ENCODE peak calls at places on chromosomes 16 and 17, in five cellular contexts. V is stomach, Y is H1, Q is right lobe of liver, D is tibial nerve. L is an unnamed sample.

GRCh38 chr17:10278218-10278617 is 79.8 kb upstream of the GAS7 start:
- DNase-seq in V (no peak), Y (no peak), Q (no peak), D (no peak), L (no peak)

GRCh38 chr17:77521076-77521475 is 380.3 kb downstream of the SEC14L1 start:
- DNase-seq in V (no peak), Y (no peak), Q (no peak), D (no peak), L (no peak)

GRCh38 chr16:2037631-2038358 is 9.8 kb downstream of the NTHL1 start:
- DNase-seq in V (no peak), Y (no peak), Q (no peak), D (no peak), L (no peak)

GRCh38 chr17:22161376-22161775 is 469.1 kb downstream of the KCNJ18 start:
- DNase-seq in V (no peak), Y (no peak), Q (no peak), D (no peak), L (no peak)

GRCh38 chr16:27365142-27366089 is 36.6 kb upstream of the IL21R start:
- DNase-seq in V (no peak), Y (no peak), Q (no peak), D (no peak), L (no peak)

GRCh38 chr16:885391-885790 is 84.9 kb upstream of the GNG13 start:
- DNase-seq in V (no peak), Y (no peak), Q (no peak), D (no peak), L (no peak)

GRCh38 chr16:3511286-3512180 is 10.7 kb downstream of the CLUAP1 start:
- DNase-seq in V (no peak), Y (no peak), Q (no peak), D (no peak), L (no peak)

GRCh38 chr17:39652635-39653315 is 12.4 kb upstream of the TCAP start:
- DNase-seq in V (no peak), Y (no peak), Q (no peak), D (no peak), L (no peak)

GRCh38 chr17:72034000-72034399 is 86.8 kb upstream of the SOX9 start:
- DNase-seq in V (no peak), Y (no peak), Q (no peak), D (no peak), L (no peak)

GRCh38 chr16:19809121-19809635 is 75.5 kb downstream of the GPRC5B start:
- DNase-seq in V (peak), Y (no peak), Q (no peak), D (no peak), L (no peak)

GRCh38 chr16:9054460-9054859 is 37.0 kb upstream of the HAPSTR1 start:
- DNase-seq in V (no peak), Y (no peak), Q (no peak), D (no peak), L (no peak)

GRCh38 chr16:8958344-8958808 is 5.3 kb downstream of the USP7 start:
- DNase-seq in V (no peak), Y (no peak), Q (no peak), D (no peak), L (no peak)

GRCh38 chr17:17849147-17849820 is 12.5 kb upstream of the SREBF1 start:
- DNase-seq in V (peak), Y (no peak), Q (no peak), D (peak), L (peak)

GRCh38 chr17:10745231-10745630 is 15.4 kb upstream of the TMEM220 start:
- DNase-seq in V (no peak), Y (no peak), Q (no peak), D (no peak), L (peak)

GRCh38 chr17:5826384-5826783 is 242.1 kb upstream of the NLRP1 start:
- DNase-seq in V (no peak), Y (no peak), Q (no peak), D (no peak), L (no peak)

GRCh38 chr16:70437017-70437581 is 1.8 kb downstream of the ST3GAL2 start:
- DNase-seq in V (no peak), Y (peak), Q (no peak), D (no peak), L (no peak)

GRCh38 chr16:31109622-31110021 is 1.4 kb downstream of the BCKDK start:
- DNase-seq in V (no peak), Y (no peak), Q (no peak), D (no peak), L (no peak)

GRCh38 chr17:19410875-19411291 is at the start of gene RNF112:
- DNase-seq in V (no peak), Y (no peak), Q (no peak), D (no peak), L (peak)

GRCh38 chr16:30054451-30054850 is 11.1 kb upstream of the ALDOA start:
- DNase-seq in V (no peak), Y (no peak), Q (no peak), D (no peak), L (no peak)

GRCh38 chr16:73232555-73233422 is 184.9 kb upstream of the ZFHX3 start:
- DNase-seq in V (no peak), Y (no peak), Q (no peak), D (no peak), L (no peak)

GRCh38 chr16:88347656-88348376 is 34.9 kb upstream of the ZNF469 start:
- DNase-seq in V (no peak), Y (no peak), Q (no peak), D (no peak), L (no peak)

GRCh38 chr17:29004081-29004692 is 1.6 kb downstream of the SEZ6 start:
- DNase-seq in V (no peak), Y (no peak), Q (no peak), D (no peak), L (no peak)

GRCh38 chr16:70678121-70678897 is 7.5 kb downstream of the MTSS2 start:
- DNase-seq in V (no peak), Y (no peak), Q (no peak), D (no peak), L (no peak)

GRCh38 chr16:3536271-3536671 is 35.5 kb downstream of the CLUAP1 start:
- DNase-seq in V (no peak), Y (no peak), Q (no peak), D (no peak), L (no peak)

GRCh38 chr16:86823895-86824671 is 245.7 kb downstream of the FOXL1 start:
- DNase-seq in V (no peak), Y (no peak), Q (no peak), D (no peak), L (peak)

GRCh38 chr17:76540381-76541300 is 797 bp downstream of the PRCD start:
- DNase-seq in V (peak), Y (peak), Q (peak), D (peak), L (peak)

GRCh38 chr16:31071861-31072260 is 2.2 kb downstream of the ZNF668 start:
- DNase-seq in V (no peak), Y (no peak), Q (no peak), D (no peak), L (no peak)

GRCh38 chr17:43784068-43784467 is 3.8 kb downstream of the CFAP97D1 start:
- DNase-seq in V (no peak), Y (no peak), Q (no peak), D (no peak), L (no peak)

GRCh38 chr16:87487361-87487924 is 5.4 kb downstream of the ZCCHC14 start:
- DNase-seq in V (peak), Y (peak), Q (peak), D (no peak), L (peak)

GRCh38 chr17:39230361-39230760 is 4.6 kb upstream of the STAC2 start:
- DNase-seq in V (no peak), Y (no peak), Q (no peak), D (no peak), L (no peak)

GRCh38 chr17:74757502-74757901 is 9.1 kb downstream of the NHERF1 start:
- DNase-seq in V (peak), Y (no peak), Q (no peak), D (no peak), L (no peak)

GRCh38 chr17:44376124-44376523 is 12.5 kb upstream of the FAM171A2 start:
- DNase-seq in V (no peak), Y (peak), Q (peak), D (no peak), L (no peak)

DNA sequence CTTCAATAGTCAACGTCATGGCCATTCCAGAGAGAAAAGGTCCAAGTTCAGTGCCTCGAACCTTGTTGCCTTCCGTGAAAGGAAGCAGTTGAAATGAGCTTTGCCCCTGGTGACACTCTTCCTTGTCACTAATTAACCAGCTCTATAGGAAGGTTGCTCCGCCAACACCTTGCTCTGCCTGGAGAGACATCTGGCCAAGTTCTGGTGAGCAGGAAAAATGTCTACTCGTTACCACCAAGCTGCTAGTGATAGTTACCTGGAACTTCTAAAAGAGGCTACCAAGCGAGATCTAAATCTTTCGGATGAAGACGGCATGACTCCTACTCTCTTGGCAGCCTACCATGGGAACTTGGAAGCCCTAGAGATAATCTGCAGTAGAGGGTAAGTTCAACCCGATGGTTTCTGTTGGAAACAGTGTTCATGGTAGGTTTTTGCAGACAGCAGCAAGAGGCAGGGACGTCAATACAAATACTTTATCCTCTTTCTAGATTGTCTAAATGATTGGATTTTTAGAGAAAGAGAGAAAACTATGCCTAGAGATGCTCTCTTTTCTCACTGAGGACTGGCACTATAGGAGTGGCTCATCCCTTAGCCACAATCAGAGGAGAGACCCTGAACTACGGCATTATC is at the start of gene ANKS4B:
- DNase-seq in V (peak), Y (peak), Q (peak), D (no peak), L (no peak)
- TF ChIP-seq POLR2A in V (no peak), Y (no peak), Q (peak), D (no peak), L (no peak)

GRCh38 chr17:48561894-48562810 is 16.0 kb downstream of the HOXB4 start:
- DNase-seq in V (no peak), Y (no peak), Q (no peak), D (no peak), L (no peak)
- TF ChIP-seq CTCF in V (peak), Y (peak), Q (no peak), D (peak), L (no peak)

GRCh38 chr17:69175262-69175811 is 33.6 kb upstream of the ABCA6 start:
- DNase-seq in V (no peak), Y (no peak), Q (no peak), D (no peak), L (no peak)
- H3K4me3 ChIP-seq in V (no peak), Y (no peak), Q (no peak), D (no peak), L (no peak)

GRCh38 chr17:7025240-7025639 is 2.4 kb downstream of the BCL6B start:
- DNase-seq in V (no peak), Y (no peak), Q (no peak), D (no peak), L (no peak)

GRCh38 chr17:7024402-7024785 is 1.5 kb downstream of the BCL6B start:
- DNase-seq in V (no peak), Y (no peak), Q (no peak), D (no peak), L (peak)

GRCh38 chr17:7027335-7027734 is 4.5 kb downstream of the BCL6B start:
- DNase-seq in V (no peak), Y (no peak), Q (no peak), D (no peak), L (no peak)

GRCh38 chr17:7029096-7029495 is 6.2 kb downstream of the BCL6B start:
- DNase-seq in V (no peak), Y (no peak), Q (no peak), D (no peak), L (no peak)

DNA sequence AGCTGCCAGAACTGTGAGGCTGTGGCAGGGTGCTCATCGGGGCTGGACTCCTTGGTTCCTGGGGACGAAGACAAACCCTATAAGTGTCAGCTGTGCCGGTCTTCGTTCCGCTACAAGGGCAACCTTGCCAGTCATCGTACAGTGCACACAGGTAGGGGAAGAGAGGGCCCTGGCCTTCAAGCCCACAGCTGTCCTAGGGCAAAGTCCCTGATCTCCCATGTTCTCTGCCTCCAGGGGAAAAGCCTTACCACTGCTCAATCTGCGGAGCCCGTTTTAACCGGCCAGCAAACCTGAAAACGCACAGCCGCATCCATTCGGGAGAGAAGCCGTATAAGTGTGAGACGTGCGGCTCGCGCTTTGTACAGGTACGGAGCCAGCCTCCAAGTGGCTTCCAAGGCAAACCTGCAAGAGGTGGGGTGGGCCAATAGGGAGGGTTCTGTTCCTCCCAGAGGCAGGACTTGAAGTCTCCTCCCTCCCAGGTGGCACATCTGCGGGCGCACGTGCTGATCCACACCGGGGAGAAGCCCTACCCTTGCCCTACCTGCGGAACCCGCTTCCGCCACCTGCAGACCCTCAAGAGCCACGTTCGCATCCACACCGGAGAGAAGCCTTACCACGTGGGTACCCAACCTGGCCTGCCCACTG is 3.7 kb downstream of the BCL6B start:
- DNase-seq in V (no peak), Y (no peak), Q (no peak), D (no peak), L (no peak)
- TF ChIP-seq POLR2A in V (no peak), Y (no peak), Q (no peak), D (no peak), L (no peak)

GRCh38 chr17:781920-782731 is at the start of the genes GLOD4 and MRM3:
- DNase-seq in V (peak), Y (peak), Q (peak), D (peak), L (peak)
- TF ChIP-seq CTCF in V (no peak), Y (no peak), Q (peak), D (no peak), L (no peak)

GRCh38 chr16:67155305-67156145 is 4.2 kb downstream of the TRADD start:
- DNase-seq in V (peak), Y (peak), Q (peak), D (peak), L (no peak)
- H3K4me3 ChIP-seq in V (peak), Y (no peak), Q (no peak), D (no peak), L (no peak)

GRCh38 chr17:80096531-80097306 is 4.7 kb upstream of the GAA start:
- DNase-seq in V (no peak), Y (peak), Q (no peak), D (no peak), L (no peak)

GRCh38 chr17:80092959-80093358 is 8.4 kb upstream of the GAA start:
- DNase-seq in V (no peak), Y (no peak), Q (no peak), D (no peak), L (no peak)

GRCh38 chr17:80095844-80096475 is 5.4 kb upstream of the GAA start:
- DNase-seq in V (no peak), Y (peak), Q (peak), D (no peak), L (peak)

GRCh38 chr17:80097307-80097630 is 4.1 kb upstream of the GAA start:
- DNase-seq in V (no peak), Y (no peak), Q (no peak), D (no peak), L (peak)

DNA sequence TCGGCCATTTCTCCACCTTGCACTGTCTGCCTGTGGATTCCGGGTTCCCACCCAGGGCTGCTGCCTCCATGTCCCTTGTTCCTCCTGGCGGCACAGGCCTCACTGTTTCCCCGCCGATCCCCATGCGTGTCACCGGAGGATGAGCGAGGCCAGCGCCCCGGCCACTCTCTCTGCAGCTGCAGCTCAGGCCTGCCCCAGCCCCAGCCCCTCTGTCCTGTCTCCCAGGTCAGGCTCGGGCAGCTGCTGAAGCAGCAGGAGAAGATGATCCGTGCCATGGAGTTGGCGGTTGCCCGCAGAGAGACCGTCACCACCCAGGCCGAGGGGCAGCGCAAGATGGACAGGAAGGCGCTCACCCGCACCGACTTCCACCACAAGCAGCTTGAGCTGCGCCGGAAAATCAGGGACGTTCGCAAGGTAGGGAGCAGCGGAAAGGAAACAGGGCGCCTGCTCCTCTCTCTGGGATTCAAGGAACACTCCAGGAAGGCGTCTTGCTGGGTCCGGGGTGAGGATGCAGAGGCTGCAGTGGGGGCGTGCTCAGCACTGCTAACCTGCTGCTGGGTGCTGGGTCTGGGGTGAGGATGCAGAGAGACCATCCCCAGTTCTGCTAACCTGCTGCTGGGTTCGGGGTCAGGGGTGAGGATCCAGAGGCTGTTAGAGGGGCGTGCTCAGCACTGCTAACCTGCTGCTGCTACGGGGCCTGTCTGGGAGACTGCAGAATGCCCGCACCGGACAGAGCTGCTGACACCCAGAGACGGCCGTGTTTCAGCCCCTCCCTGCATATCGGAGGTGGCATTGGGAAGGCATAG is 6.1 kb upstream of the GAA start:
- DNase-seq in V (no peak), Y (peak), Q (peak), D (no peak), L (peak)
- TF ChIP-seq POLR2A in V (no peak), Y (no peak), Q (no peak), D (no peak), L (no peak)

DNA sequence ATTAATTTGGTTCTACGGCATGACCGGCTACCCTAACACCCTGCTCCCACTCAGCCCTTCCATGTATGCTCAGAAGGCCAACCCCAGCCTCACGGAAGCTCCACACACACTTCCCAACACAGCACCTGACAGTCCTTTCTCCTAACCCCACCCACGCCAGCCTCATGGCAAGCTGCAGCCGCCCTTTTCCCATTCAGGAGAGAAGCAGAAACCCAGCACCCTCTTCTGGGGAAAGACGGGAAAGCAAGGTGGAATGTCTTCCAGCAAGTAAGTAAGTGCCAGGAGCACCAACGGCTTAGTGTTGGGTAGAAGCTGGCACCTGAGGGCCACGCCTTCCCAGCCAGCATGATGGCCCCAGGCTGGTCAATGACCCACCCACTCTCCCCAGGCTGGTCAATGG is 32.1 kb downstream of the ABR start:
- DNase-seq in V (peak), Y (peak), Q (no peak), D (no peak), L (no peak)
- TF ChIP-seq CTCF in V (peak), Y (peak), Q (peak), D (no peak), L (no peak)

DNA sequence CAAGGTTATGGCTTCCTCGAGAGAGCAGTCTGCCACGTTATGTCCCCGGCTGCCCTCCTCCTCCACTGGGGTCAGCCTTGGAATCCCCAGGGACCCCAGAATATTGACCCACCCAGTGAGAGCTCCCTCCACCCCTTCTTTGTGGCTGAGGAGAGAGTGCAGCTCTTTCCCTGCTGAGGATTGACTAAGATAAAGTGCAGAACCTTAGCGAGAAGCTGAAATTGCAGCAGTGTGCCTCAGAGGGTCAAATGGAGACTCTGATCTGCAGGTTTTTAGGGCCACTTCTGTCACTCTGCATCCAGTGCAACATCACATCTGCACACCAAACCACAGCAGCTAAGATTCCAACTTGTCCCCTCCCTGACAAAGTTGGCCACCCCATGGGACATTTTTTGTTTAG is 25.6 kb upstream of the PMFBP1 start:
- DNase-seq in V (no peak), Y (no peak), Q (no peak), D (no peak), L (peak)
- H3K4me3 ChIP-seq in V (no peak), Y (no peak), Q (no peak), D (no peak), L (no peak)

L was measured in lower leg skin.